ENCODE peak calls at places on chromosomes 7 and 10, in seven cellular contexts. D, B, T, Q, J, S and L are unnamed samples.

GRCh38 chr10:12603766-12604470 is 254.6 kb downstream of the CAMK1D start:
- DNase-seq in T (no peak), J (peak; percentile 61), S (no peak), D (no peak), Q (no peak), B (no peak), L (no peak)

GRCh38 chr7:107856806-107857540 is 34.0 kb upstream of the DLD start:
- DNase-seq in D (no peak), Q (no peak), B (no peak), T (no peak), S (peak; percentile 76), J (peak; percentile 73), L (no peak)

GRCh38 chr7:43785425-43785824 is 26.9 kb downstream of the BLVRA start:
- DNase-seq in T (no peak), J (no peak), D (no peak), S (no peak), Q (peak; percentile 78), B (peak; percentile 62), L (no peak)

GRCh38 chr10:119878524-119878923 is 5.9 kb upstream of the MCMBP start:
- DNase-seq in T (no peak), Q (no peak), S (no peak), B (no peak), D (no peak), J (no peak), L (no peak)

GRCh38 chr10:124565565-124566221 is 104.1 kb downstream of the LHPP start:
- DNase-seq in S (peak; percentile 46), B (peak; percentile 35), T (peak; percentile 72), J (no peak), D (no peak), Q (no peak), L (peak; percentile 24)

GRCh38 chr10:28566458-28566857 is 33.5 kb downstream of the WAC start:
- DNase-seq in B (no peak), D (no peak), S (no peak), Q (no peak), T (no peak), J (no peak), L (no peak)

GRCh38 chr10:61271127-61271780 is 181.9 kb downstream of the TMEM26 start:
- DNase-seq in D (no peak), T (no peak), S (no peak), J (no peak), Q (no peak), B (peak; percentile 90), L (no peak)

GRCh38 chr7:94374231-94374630 is 20.5 kb upstream of the COL1A2 start:
- DNase-seq in B (no peak), Q (peak; percentile 86), D (no peak), T (peak; percentile 79), J (peak; percentile 66), S (no peak), L (no peak)

GRCh38 chr10:50629495-50630122 is 5.9 kb upstream of the SGMS1 start:
- DNase-seq in T (no peak), Q (no peak), S (no peak), B (no peak), J (no peak), D (no peak), L (no peak)

GRCh38 chr7:95758187-95758586 is 14.2 kb upstream of the DYNC1I1 start:
- DNase-seq in J (no peak), D (no peak), Q (no peak), B (no peak), T (no peak), S (no peak), L (no peak)

GRCh38 chr10:114308470-114309110 is 69.5 kb downstream of the VWA2 start:
- DNase-seq in B (no peak), D (no peak), S (no peak), Q (no peak), J (no peak), T (no peak), L (no peak)

GRCh38 chr10:87092356-87092860 is 2.2 kb downstream of the GLUD1 start:
- DNase-seq in T (no peak), S (peak; percentile 18), J (no peak), D (no peak), Q (no peak), B (no peak), L (peak; percentile 12)

GRCh38 chr10:63206997-63207952 is 74.1 kb downstream of the NRBF2 start:
- DNase-seq in D (no peak), J (no peak), B (no peak), S (no peak), Q (no peak), T (no peak), L (no peak)

GRCh38 chr10:128943111-128943510 is 523.9 kb upstream of the MGMT start:
- DNase-seq in J (no peak), D (no peak), T (no peak), S (no peak), B (no peak), Q (peak; percentile 54), L (no peak)

GRCh38 chr7:102860351-102860811 is 52.4 kb upstream of the LRRC17 start:
- DNase-seq in D (no peak), B (no peak), T (no peak), Q (no peak), S (no peak), J (no peak), L (no peak)

GRCh38 chr10:115049957-115050356 is 43.2 kb upstream of the ATRNL1 start:
- DNase-seq in D (no peak), Q (no peak), B (no peak), S (no peak), T (no peak), J (no peak), L (no peak)

GRCh38 chr10:53690556-53691240 is 918.1 kb upstream of the MBL2 start:
- DNase-seq in J (no peak), S (no peak), B (no peak), T (no peak), Q (no peak), D (no peak), L (no peak)

GRCh38 chr7:105837765-105838241 is 38.6 kb downstream of the ATXN7L1 start:
- DNase-seq in S (no peak), J (no peak), D (no peak), Q (no peak), T (no peak), B (no peak), L (no peak)

GRCh38 chr7:101156277-101156676 is 2.0 kb downstream of the AP1S1 start:
- DNase-seq in Q (no peak), B (no peak), D (no peak), J (no peak), T (no peak), S (no peak), L (no peak)

GRCh38 chr10:93753621-93754250 is 4.0 kb upstream of the LGI1 start:
- DNase-seq in J (no peak), S (no peak), Q (no peak), B (no peak), T (no peak), D (no peak), L (no peak)

GRCh38 chr10:80133221-80133620 is 691 bp downstream of the PLAC9 start:
- DNase-seq in S (no peak), T (no peak), B (no peak), Q (peak; percentile 57), J (no peak), D (no peak), L (no peak)

GRCh38 chr10:110007171-110007700 is 548 bp upstream of the ADD3 start:
- DNase-seq in D (peak; percentile 41), J (no peak), B (peak; percentile 32), T (peak; percentile 82), Q (no peak), S (no peak), L (no peak)
- TF ChIP-seq POLR2A in D (no peak), J (no peak), B (no peak), T (no peak), Q (peak; percentile 33), S (peak; percentile 44), L (no peak)

DNA sequence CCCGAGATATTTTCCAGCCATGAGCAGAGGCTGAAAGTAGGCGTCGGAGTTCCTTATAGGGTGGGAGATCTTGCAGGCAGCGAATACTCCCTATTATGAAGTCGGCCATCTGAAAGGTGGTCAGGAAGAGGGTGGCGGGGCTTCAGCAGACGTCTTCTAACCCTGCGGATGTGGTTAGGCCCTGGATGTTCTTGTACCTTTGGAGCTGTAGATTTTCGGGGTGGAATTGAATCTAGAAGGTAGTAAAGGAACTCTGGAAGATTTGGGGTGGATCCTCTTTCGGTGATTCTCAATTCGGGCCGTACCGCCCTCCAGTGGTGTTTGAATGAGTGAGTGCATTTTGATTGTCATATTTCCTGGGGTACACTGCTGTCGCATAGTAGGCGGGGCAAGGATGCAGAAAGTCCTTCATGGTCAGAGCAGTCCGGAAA is 635 bp downstream of the NUP205 start:
- DNase-seq in D (no peak), J (peak; percentile 80), T (no peak), B (peak; percentile 77), S (peak; percentile 92), Q (peak; percentile 33), L (peak; percentile 87)
- TF ChIP-seq POLR2A in D (no peak), J (no peak), T (no peak), B (no peak), S (no peak), Q (no peak), L (no peak)

GRCh38 chr10:44932338-44933116 is 21.4 kb downstream of the TMEM72 start:
- DNase-seq in D (peak; percentile 43), S (peak; percentile 93), J (peak; percentile 97), T (peak; percentile 96), Q (peak; percentile 86), B (peak; percentile 71), L (peak; percentile 67)
- TF ChIP-seq POLR2A in D (no peak), S (no peak), J (no peak), T (no peak), Q (no peak), B (no peak), L (no peak)

DNA sequence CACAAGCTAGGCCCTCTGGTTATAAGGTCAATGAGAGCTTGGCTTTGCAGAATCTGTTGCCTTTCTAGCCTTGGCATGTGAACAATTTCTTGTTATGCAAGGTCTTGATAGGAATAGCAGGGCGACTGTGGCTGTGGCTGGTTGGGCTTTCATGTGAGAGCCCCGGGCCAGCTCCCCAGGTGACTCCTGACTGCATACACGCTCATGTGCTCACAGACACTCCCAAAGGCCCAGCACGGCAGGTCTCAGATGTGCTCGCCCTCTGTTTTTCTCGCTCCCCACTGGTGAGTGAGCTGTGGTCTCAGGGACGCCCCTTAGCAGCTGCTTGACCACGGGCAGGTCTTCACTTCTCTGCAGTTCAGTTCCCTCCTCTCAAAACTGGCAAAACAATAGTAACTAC is 37.1 kb upstream of the ZNF32 start:
- DNase-seq in Q (no peak), D (no peak), T (no peak), J (no peak), S (no peak), B (no peak), L (no peak)
- TF ChIP-seq POLR2A in Q (no peak), D (no peak), T (no peak), J (no peak), S (no peak), B (no peak), L (no peak)